ENCODE peak calls at places on chromosomes 13 and 19, in six cellular contexts. F is mesenchymal stem cell, Q is H9, Y is H1, T is trophoblast cell, E is neuronal stem cell. Z is an unnamed sample.

GRCh38 chr13:80214050-80214449 is 126.9 kb downstream of the SPRY2 start:
- DNase-seq in Y (no peak), E (no peak), T (no peak), F (no peak), Q (no peak), Z (no peak)

GRCh38 chr13:46605089-46605488 is 52.1 kb downstream of the LRCH1 start:
- DNase-seq in F (no peak), E (no peak), Y (no peak), T (no peak), Q (no peak), Z (no peak)

GRCh38 chr13:72062566-72062965 is 195.6 kb upstream of the DACH1 start:
- DNase-seq in T (no peak), E (peak), Q (peak), F (no peak), Y (peak), Z (no peak)

GRCh38 chr19:48006762-48007161 is 12.3 kb downstream of the ELSPBP1 start:
- DNase-seq in E (no peak), T (no peak), F (no peak), Y (peak), Q (peak), Z (no peak)

GRCh38 chr19:7676854-7677253 is at the start of gene MCEMP1:
- DNase-seq in Q (no peak), E (no peak), F (no peak), T (no peak), Y (no peak), Z (no peak)

GRCh38 chr19:48465215-48465614 is 4.0 kb upstream of the CYTH2 start:
- DNase-seq in Y (no peak), E (no peak), Q (no peak), T (no peak), F (no peak), Z (no peak)

GRCh38 chr13:53174550-53174949 is 145.9 kb downstream of the OLFM4 start:
- DNase-seq in T (no peak), F (no peak), Q (no peak), Y (no peak), E (no peak), Z (no peak)

GRCh38 chr19:17248011-17248776 is 2.5 kb upstream of the NR2F6 start:
- DNase-seq in T (peak), Y (peak), E (no peak), F (peak), Q (peak), Z (no peak)

GRCh38 chr13:20363604-20364003 is 131.5 kb upstream of the GJB6 start:
- DNase-seq in T (no peak), Y (no peak), E (no peak), Q (no peak), F (no peak), Z (no peak)

GRCh38 chr13:99733346-99733745 is 232.1 kb downstream of the TM9SF2 start:
- DNase-seq in Y (no peak), F (no peak), T (no peak), Q (no peak), E (no peak), Z (no peak)

GRCh38 chr19:41940443-41941409 is 12.5 kb upstream of the ERFL start:
- DNase-seq in E (no peak), Q (no peak), F (peak), Y (no peak), T (no peak), Z (no peak)

GRCh38 chr13:50162001-50162400 is 146.8 kb downstream of the KCNRG start:
- DNase-seq in Q (no peak), F (peak), E (no peak), T (no peak), Y (no peak), Z (peak)

DNA sequence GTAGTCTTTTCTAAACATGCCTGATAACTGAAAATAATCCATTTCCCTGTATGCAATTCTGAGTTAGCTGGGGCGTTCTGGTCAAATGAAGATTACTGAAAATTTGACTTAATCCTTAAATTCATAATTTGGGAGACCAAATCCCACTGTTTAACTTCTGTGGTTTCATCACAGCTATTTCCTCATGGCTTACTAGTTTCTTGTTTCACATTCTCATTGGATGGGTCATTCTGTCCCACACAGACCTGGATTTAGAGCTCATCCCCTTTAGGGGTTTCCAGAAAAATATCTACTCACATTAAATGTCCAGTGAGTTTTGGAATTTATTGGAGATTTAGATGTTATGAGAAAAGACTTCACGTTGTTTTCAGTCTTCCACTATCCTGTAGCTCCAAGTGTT is 709.3 kb upstream of the KLHL1 start:
- DNase-seq in E (no peak), T (no peak), Y (no peak), Q (no peak), F (peak), Z (peak)
- H3K14ac ChIP-seq in E (no peak), T (no peak), Y (no peak), Q (no peak), F (no peak), Z (no peak)

DNA sequence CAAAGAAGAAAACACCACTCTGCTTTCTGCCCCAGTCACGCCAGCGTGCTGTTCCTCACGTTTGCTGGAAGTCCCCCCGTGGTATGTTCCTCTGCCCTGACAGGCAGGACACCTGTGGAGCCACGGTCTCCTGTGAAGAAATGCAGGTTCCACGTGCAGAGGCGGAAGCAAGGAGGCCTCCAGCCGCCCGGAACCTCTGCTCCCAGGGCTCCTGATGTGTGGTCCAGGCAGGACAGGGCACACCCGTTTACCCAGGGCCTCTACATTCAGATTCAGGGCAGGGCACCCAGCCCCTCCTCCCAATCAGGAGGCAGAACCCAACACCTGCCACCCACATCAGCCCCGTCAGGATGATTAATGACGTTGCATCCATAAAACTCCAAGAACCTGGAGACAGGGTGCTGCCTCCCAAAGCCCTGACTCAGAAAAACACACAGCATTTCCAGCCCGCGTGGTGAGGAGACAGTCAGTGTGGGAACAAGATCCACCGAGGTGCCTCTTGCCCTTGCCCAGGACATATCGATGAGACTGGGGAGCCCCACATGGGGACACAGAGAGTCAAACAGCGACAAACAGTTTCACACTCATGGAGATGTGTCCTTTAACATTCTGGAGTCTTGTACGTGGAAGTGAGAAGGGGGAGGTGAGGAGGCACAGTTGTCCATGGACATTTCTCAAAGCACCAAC is 76.2 kb downstream of the COL4A1 start:
- DNase-seq in Y (no peak), T (peak), Q (no peak), F (no peak), E (no peak), Z (no peak)
- H3K23ac ChIP-seq in Y (no peak), T (no peak), Q (no peak), F (no peak), E (no peak), Z (peak)

GRCh38 chr13:58313219-58313618 is 681.7 kb downstream of the PCDH17 start:
- DNase-seq in Q (no peak), T (no peak), E (no peak), F (no peak), Y (no peak), Z (no peak)
- H3K14ac ChIP-seq in Q (no peak), T (no peak), E (no peak), F (no peak), Y (no peak), Z (no peak)

GRCh38 chr13:104635879-104636278 is 1569.7 kb upstream of the SLC10A2 start:
- DNase-seq in Y (no peak), T (no peak), Q (no peak), E (no peak), F (no peak), Z (no peak)

GRCh38 chr13:104645786-104646185 is 1579.6 kb upstream of the SLC10A2 start:
- DNase-seq in T (peak), Y (no peak), F (no peak), Q (no peak), E (no peak), Z (no peak)

GRCh38 chr13:104641309-104641708 is 1575.1 kb upstream of the SLC10A2 start:
- DNase-seq in F (peak), E (no peak), T (peak), Q (no peak), Y (no peak), Z (peak)
- H3K23ac ChIP-seq in F (no peak), E (no peak), T (no peak), Q (no peak), Y (no peak), Z (no peak)

GRCh38 chr19:3045885-3046603 is 16.3 kb downstream of the TLE5 start:
- DNase-seq in E (no peak), F (no peak), Q (peak), Y (peak), T (no peak), Z (no peak)

GRCh38 chr19:3047307-3048189 is 14.7 kb downstream of the TLE5 start:
- DNase-seq in Q (peak), Y (peak), E (peak), T (peak), F (peak), Z (peak)

GRCh38 chr19:3049089-3049488 is 13.2 kb downstream of the TLE5 start:
- DNase-seq in Y (no peak), T (no peak), F (no peak), Q (no peak), E (no peak), Z (no peak)

GRCh38 chr19:3048190-3048533 is 14.1 kb downstream of the TLE5 start:
- DNase-seq in Y (no peak), F (no peak), E (no peak), T (no peak), Q (no peak), Z (no peak)

GRCh38 chr19:3046621-3047306 is 15.5 kb downstream of the TLE5 start:
- DNase-seq in F (no peak), Q (peak), E (peak), Y (peak), T (no peak), Z (no peak)
- H3K14ac ChIP-seq in F (no peak), Q (no peak), E (no peak), Y (no peak), T (no peak), Z (no peak)

GRCh38 chr19:58001895-58002369 is 688 bp downstream of the ZNF606 start:
- DNase-seq in Q (no peak), F (peak), Y (no peak), E (no peak), T (no peak), Z (peak)

GRCh38 chr19:58000677-58001076 is 1.9 kb downstream of the ZNF606 start:
- DNase-seq in T (no peak), E (no peak), F (no peak), Y (no peak), Q (no peak), Z (no peak)

GRCh38 chr19:58007285-58007684 is 4.7 kb upstream of the ZNF606 start:
- DNase-seq in Y (no peak), Q (peak), T (no peak), F (no peak), E (no peak), Z (no peak)

GRCh38 chr19:58002384-58003152 is at the start of gene ZNF606:
- DNase-seq in F (peak), E (peak), T (peak), Q (peak), Y (peak), Z (peak)

DNA sequence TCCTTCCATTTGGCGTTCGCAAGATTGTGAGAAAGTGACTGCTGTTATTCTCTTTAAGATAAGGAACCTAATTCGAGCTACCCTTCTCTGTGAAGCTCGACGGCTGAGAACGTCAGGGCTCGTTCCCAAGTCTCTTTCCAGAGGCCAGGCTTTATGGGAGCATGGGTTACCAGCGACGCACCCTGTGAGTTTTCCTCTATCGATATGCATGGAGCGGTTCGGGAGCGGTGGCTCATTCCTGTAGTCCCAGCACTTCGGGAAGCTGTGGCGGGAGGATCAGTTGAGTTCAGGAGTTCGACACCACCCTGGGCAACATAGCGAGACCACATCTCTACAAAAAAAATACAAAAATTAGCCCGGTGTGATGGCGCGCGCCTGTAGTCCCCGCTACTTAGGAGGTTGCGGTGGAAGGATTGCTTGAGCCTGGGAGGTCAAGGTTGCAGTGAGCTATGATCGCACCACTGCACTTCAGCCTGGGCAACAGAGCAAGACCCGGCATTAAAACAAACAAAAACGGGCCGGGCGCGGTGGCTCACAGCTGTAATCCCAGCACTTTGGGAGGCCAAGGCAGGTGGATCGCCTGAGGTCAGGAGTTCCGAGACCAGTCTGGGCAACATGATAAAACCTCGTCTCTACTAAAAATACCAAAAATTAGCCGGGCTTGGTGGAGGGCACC is 671 bp upstream of the ZNF606 start:
- DNase-seq in Y (no peak), F (peak), T (no peak), E (no peak), Q (peak), Z (no peak)
- H3K23ac ChIP-seq in Y (no peak), F (no peak), T (no peak), E (no peak), Q (no peak), Z (peak)